ENCODE peak calls at places on chromosomes 7 and 10, in seven cellular contexts. One of them, this sample, is unnamed.

GRCh38 chr10:71290806-71291205 is 28.3 kb upstream of the SLC29A3 start:
- DNase-seq in ovary: no peak
- DNase-seq in naive thymus-derived CD4-positive, alpha-beta T cell: no peak
- DNase-seq in heart right ventricle: no peak
- DNase-seq in transverse colon: no peak
- DNase-seq in spleen: no peak
- DNase-seq in A673: no peak
- DNase-seq in this sample: no peak

GRCh38 chr10:17386616-17387075 is 67.7 kb downstream of the ST8SIA6 start:
- DNase-seq in ovary: no peak
- DNase-seq in naive thymus-derived CD4-positive, alpha-beta T cell: no peak
- DNase-seq in heart right ventricle: peak; percentile 37
- DNase-seq in transverse colon: no peak
- DNase-seq in spleen: no peak
- DNase-seq in A673: no peak
- DNase-seq in this sample: no peak

GRCh38 chr7:29116801-29117200 is 29.5 kb downstream of the CPVL start:
- DNase-seq in ovary: no peak
- DNase-seq in naive thymus-derived CD4-positive, alpha-beta T cell: no peak
- DNase-seq in heart right ventricle: no peak
- DNase-seq in transverse colon: no peak
- DNase-seq in spleen: no peak
- DNase-seq in A673: peak; percentile 60
- DNase-seq in this sample: no peak

GRCh38 chr10:69962746-69963135 is 89.9 kb upstream of the MACROH2A2 start:
- DNase-seq in ovary: no peak
- DNase-seq in naive thymus-derived CD4-positive, alpha-beta T cell: no peak
- DNase-seq in heart right ventricle: no peak
- DNase-seq in transverse colon: no peak
- DNase-seq in spleen: no peak
- DNase-seq in A673: no peak
- DNase-seq in this sample: no peak

GRCh38 chr10:3064423-3064822 is 2.9 kb upstream of the PFKP start:
- DNase-seq in ovary: no peak
- DNase-seq in naive thymus-derived CD4-positive, alpha-beta T cell: no peak
- DNase-seq in heart right ventricle: no peak
- DNase-seq in transverse colon: no peak
- DNase-seq in spleen: no peak
- DNase-seq in A673: no peak
- DNase-seq in this sample: no peak

GRCh38 chr7:115747174-115747573 is 283.4 kb downstream of the TFEC start:
- DNase-seq in ovary: no peak
- DNase-seq in naive thymus-derived CD4-positive, alpha-beta T cell: no peak
- DNase-seq in heart right ventricle: no peak
- DNase-seq in transverse colon: no peak
- DNase-seq in spleen: no peak
- DNase-seq in A673: no peak
- DNase-seq in this sample: no peak

GRCh38 chr10:131943021-131943814 is 38.5 kb downstream of the BNIP3 start:
- DNase-seq in ovary: peak; percentile 59
- DNase-seq in naive thymus-derived CD4-positive, alpha-beta T cell: peak; percentile 20
- DNase-seq in heart right ventricle: no peak
- DNase-seq in transverse colon: no peak
- DNase-seq in spleen: peak; percentile 72
- DNase-seq in A673: peak; percentile 29
- DNase-seq in this sample: no peak

GRCh38 chr7:28296571-28297483 is 115.5 kb upstream of the CREB5 start:
- DNase-seq in ovary: no peak
- DNase-seq in naive thymus-derived CD4-positive, alpha-beta T cell: peak; percentile 49
- DNase-seq in heart right ventricle: no peak
- DNase-seq in transverse colon: peak; percentile 27
- DNase-seq in spleen: no peak
- DNase-seq in A673: peak; percentile 50
- DNase-seq in this sample: peak; percentile 7

GRCh38 chr10:64505496-64505895 is 984.3 kb downstream of the REEP3 start:
- DNase-seq in ovary: no peak
- DNase-seq in naive thymus-derived CD4-positive, alpha-beta T cell: no peak
- DNase-seq in heart right ventricle: no peak
- DNase-seq in transverse colon: no peak
- DNase-seq in spleen: no peak
- DNase-seq in A673: no peak
- DNase-seq in this sample: no peak

GRCh38 chr10:126225672-126226007 is 162.6 kb downstream of the ADAM12 start:
- DNase-seq in ovary: no peak
- DNase-seq in naive thymus-derived CD4-positive, alpha-beta T cell: no peak
- DNase-seq in heart right ventricle: no peak
- DNase-seq in transverse colon: no peak
- DNase-seq in spleen: no peak
- DNase-seq in A673: no peak
- DNase-seq in this sample: no peak

GRCh38 chr7:35003679-35004278 is 33.5 kb downstream of the DPY19L1 start:
- DNase-seq in ovary: no peak
- DNase-seq in naive thymus-derived CD4-positive, alpha-beta T cell: no peak
- DNase-seq in heart right ventricle: peak; percentile 23
- DNase-seq in transverse colon: peak; percentile 85
- DNase-seq in spleen: no peak
- DNase-seq in A673: peak; percentile 88
- DNase-seq in this sample: no peak

GRCh38 chr10:30556189-30556588 is 73.4 kb downstream of the LYZL2 start:
- DNase-seq in ovary: no peak
- DNase-seq in naive thymus-derived CD4-positive, alpha-beta T cell: no peak
- DNase-seq in heart right ventricle: no peak
- DNase-seq in transverse colon: no peak
- DNase-seq in spleen: no peak
- DNase-seq in A673: no peak
- DNase-seq in this sample: no peak

GRCh38 chr7:47308808-47309207 is 273.1 kb downstream of the TNS3 start:
- DNase-seq in ovary: no peak
- DNase-seq in naive thymus-derived CD4-positive, alpha-beta T cell: no peak
- DNase-seq in heart right ventricle: no peak
- DNase-seq in transverse colon: no peak
- DNase-seq in spleen: no peak
- DNase-seq in A673: no peak
- DNase-seq in this sample: no peak

GRCh38 chr7:34191766-34192550 is 286.6 kb downstream of the BMPER start:
- DNase-seq in ovary: no peak
- DNase-seq in naive thymus-derived CD4-positive, alpha-beta T cell: no peak
- DNase-seq in heart right ventricle: no peak
- DNase-seq in transverse colon: no peak
- DNase-seq in spleen: no peak
- DNase-seq in A673: peak; percentile 70
- DNase-seq in this sample: no peak

GRCh38 chr10:131049051-131049450 is 262.5 kb downstream of the TCERG1L start:
- DNase-seq in ovary: no peak
- DNase-seq in naive thymus-derived CD4-positive, alpha-beta T cell: no peak
- DNase-seq in heart right ventricle: no peak
- DNase-seq in transverse colon: no peak
- DNase-seq in spleen: peak; percentile 15
- DNase-seq in A673: peak; percentile 98
- DNase-seq in this sample: no peak

GRCh38 chr7:77690289-77690688 is 6.0 kb upstream of the RSBN1L start:
- DNase-seq in ovary: no peak
- DNase-seq in naive thymus-derived CD4-positive, alpha-beta T cell: no peak
- DNase-seq in heart right ventricle: no peak
- DNase-seq in transverse colon: no peak
- DNase-seq in spleen: no peak
- DNase-seq in A673: no peak
- DNase-seq in this sample: no peak

GRCh38 chr10:110775406-110775805 is 96.3 kb upstream of the PDCD4 start:
- DNase-seq in ovary: no peak
- DNase-seq in naive thymus-derived CD4-positive, alpha-beta T cell: no peak
- DNase-seq in heart right ventricle: no peak
- DNase-seq in transverse colon: no peak
- DNase-seq in spleen: no peak
- DNase-seq in A673: no peak
- DNase-seq in this sample: no peak
- H3K4me1 ChIP-seq in ovary: no peaks in the 10 kb centered on the region
- H3K4me1 ChIP-seq in naive thymus-derived CD4-positive, alpha-beta T cell: peaks cover 11% of the 10 kb centered on the region
- H3K4me1 ChIP-seq in heart right ventricle: peaks cover 4% of the 10 kb centered on the region
- H3K4me1 ChIP-seq in transverse colon: peaks cover 29% of the 10 kb centered on the region
- H3K4me1 ChIP-seq in spleen: no peaks in the 10 kb centered on the region
- H3K4me1 ChIP-seq in A673: no peaks in the 10 kb centered on the region
- H3K4me1 ChIP-seq in this sample: no peaks in the 10 kb centered on the region

GRCh38 chr7:68364871-68365625 is 1233.2 kb upstream of the AUTS2 start:
- DNase-seq in ovary: no peak
- DNase-seq in naive thymus-derived CD4-positive, alpha-beta T cell: no peak
- DNase-seq in heart right ventricle: no peak
- DNase-seq in transverse colon: no peak
- DNase-seq in spleen: no peak
- DNase-seq in A673: peak; percentile 5
- DNase-seq in this sample: no peak

DNA sequence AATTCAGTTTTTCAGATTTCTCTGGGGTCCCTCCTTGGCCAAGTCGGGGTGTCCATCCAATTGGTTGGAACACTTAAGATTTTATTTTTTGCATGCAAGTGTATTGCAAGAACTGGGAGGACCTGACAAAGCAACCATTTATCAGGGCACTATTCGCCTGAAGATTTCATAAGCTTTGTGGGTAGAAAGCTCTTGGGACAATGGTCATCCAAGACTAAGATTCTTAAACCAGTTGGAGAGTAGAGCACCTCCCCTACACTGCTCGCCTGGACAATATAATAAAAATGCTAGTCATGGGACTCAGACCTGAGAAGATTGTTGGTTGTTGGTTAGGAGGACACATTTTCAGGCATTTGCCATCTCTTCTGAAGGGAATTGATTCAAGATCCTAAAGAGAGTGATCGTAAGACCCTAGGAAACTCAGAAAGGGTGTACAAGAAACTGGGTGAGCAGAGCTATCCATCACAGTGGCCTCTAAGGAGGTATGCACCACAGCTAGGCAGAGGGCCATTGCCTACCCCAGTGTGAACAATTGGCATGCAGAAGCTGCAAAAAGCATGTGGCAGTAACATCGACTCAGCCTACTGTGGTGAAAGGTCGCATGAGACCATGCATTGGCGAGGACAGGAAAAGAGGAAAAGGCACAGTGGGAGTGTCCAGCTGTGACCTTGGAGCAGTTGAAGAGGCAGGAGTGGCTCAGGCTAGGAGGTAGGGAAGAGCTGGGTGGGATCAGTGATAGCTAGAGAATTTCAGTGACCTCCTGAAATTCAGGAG is 1235.3 kb upstream of the AUTS2 start:
- DNase-seq in ovary: no peak
- DNase-seq in naive thymus-derived CD4-positive, alpha-beta T cell: no peak
- DNase-seq in heart right ventricle: no peak
- DNase-seq in transverse colon: no peak
- DNase-seq in spleen: no peak
- DNase-seq in A673: no peak
- DNase-seq in this sample: no peak
- H3K9me3 ChIP-seq in ovary: no peaks in the 10 kb centered on the region
- H3K9me3 ChIP-seq in naive thymus-derived CD4-positive, alpha-beta T cell: no peaks in the 10 kb centered on the region
- H3K9me3 ChIP-seq in heart right ventricle: no peaks in the 10 kb centered on the region
- H3K9me3 ChIP-seq in transverse colon: no peaks in the 10 kb centered on the region
- H3K9me3 ChIP-seq in spleen: peaks cover 9% of the 10 kb centered on the region
- H3K9me3 ChIP-seq in A673: no peaks in the 10 kb centered on the region
- H3K9me3 ChIP-seq in this sample: no peaks in the 10 kb centered on the region

GRCh38 chr10:32141018-32141807 is 85.0 kb upstream of the KIF5B start:
- DNase-seq in ovary: no peak
- DNase-seq in naive thymus-derived CD4-positive, alpha-beta T cell: no peak
- DNase-seq in heart right ventricle: peak; percentile 54
- DNase-seq in transverse colon: peak; percentile 51
- DNase-seq in spleen: no peak
- DNase-seq in A673: peak; percentile 28
- DNase-seq in this sample: no peak

GRCh38 chr10:32142646-32143045 is 86.4 kb upstream of the KIF5B start:
- DNase-seq in ovary: no peak
- DNase-seq in naive thymus-derived CD4-positive, alpha-beta T cell: no peak
- DNase-seq in heart right ventricle: no peak
- DNase-seq in transverse colon: no peak
- DNase-seq in spleen: no peak
- DNase-seq in A673: no peak
- DNase-seq in this sample: no peak

GRCh38 chr10:32140403-32140802 is 84.2 kb upstream of the KIF5B start:
- DNase-seq in ovary: no peak
- DNase-seq in naive thymus-derived CD4-positive, alpha-beta T cell: no peak
- DNase-seq in heart right ventricle: no peak
- DNase-seq in transverse colon: no peak
- DNase-seq in spleen: no peak
- DNase-seq in A673: no peak
- DNase-seq in this sample: no peak

GRCh38 chr10:32143302-32143847 is 87.2 kb upstream of the KIF5B start:
- DNase-seq in ovary: no peak
- DNase-seq in naive thymus-derived CD4-positive, alpha-beta T cell: no peak
- DNase-seq in heart right ventricle: no peak
- DNase-seq in transverse colon: no peak
- DNase-seq in spleen: no peak
- DNase-seq in A673: no peak
- DNase-seq in this sample: no peak

DNA sequence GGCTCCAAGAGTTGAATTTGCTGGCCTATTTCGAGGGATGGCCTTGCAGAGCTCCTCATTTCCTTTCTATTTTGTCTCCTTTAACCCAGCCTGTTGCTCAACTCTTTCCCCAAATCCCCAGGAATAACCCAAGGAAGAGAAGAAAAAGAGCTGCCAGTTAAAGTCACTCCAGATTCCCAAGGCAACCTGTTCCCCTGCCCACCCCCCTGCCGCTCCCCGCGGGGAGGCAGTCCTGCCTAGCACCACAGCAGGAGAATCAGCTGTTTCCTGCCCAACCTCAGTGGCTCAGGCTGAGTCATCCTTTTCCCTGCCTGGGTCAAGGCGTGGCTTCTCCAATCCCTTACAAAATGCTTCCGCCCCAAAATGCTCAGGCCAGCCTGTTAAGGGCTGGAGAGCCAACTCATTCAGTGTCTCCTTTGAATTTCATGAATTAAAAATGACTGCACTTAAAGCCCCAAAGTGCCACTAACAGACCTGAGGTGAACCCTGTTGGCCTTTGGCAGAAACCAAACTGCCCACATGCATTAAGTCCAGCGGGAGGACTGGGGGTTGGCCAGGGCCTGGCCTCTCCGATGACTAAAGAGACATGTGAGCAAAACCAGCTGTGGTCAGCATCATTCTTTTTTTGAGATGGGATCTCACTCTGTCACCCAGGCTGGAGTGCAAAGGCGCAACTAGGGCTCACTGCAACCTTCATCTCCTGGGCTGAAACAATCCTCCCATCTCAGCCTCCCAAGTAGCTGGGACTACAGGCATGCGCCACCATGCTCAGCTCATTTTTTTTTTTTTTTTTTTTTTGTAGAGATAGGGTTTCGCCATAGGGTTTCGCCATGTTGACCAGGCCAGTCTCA is 83.2 kb upstream of the KIF5B start:
- DNase-seq in ovary: peak; percentile 72
- DNase-seq in naive thymus-derived CD4-positive, alpha-beta T cell: no peak
- DNase-seq in heart right ventricle: peak; percentile 86
- DNase-seq in transverse colon: peak; percentile 86
- DNase-seq in spleen: peak; percentile 84
- DNase-seq in A673: peak; percentile 98
- DNase-seq in this sample: no peak
- H3K27ac ChIP-seq in ovary: no peak overlapping the region
- H3K27ac ChIP-seq in naive thymus-derived CD4-positive, alpha-beta T cell: no peak overlapping the region
- H3K27ac ChIP-seq in heart right ventricle: peak overlapping the region; percentile 81
- H3K27ac ChIP-seq in transverse colon: peak overlapping the region; percentile 62
- H3K27ac ChIP-seq in spleen: peak overlapping the region; percentile 66
- H3K27ac ChIP-seq in A673: peak overlapping the region; percentile 54
- H3K27ac ChIP-seq in this sample: no peak overlapping the region

DNA sequence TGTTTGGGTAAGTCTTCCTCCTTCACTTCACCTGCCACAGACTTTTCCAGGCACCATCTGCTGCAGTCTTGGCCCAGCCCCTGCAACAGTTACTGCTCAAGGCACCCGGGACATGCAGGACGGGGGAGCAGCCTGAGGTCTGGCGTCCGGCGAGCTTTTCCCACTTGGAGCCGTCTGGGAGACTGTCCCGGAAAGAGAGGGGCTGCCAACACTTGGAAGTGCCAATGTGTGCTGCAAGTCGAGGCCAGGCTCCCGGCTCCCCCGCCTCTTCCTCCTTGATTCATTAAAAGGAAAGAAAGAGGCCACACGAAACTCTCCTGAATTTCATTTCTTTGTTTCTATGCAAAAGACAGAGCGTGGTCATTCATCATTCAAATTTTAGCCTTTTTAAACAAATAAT is 13.8 kb downstream of the HTRA1 start:
- DNase-seq in ovary: peak; percentile 61
- DNase-seq in naive thymus-derived CD4-positive, alpha-beta T cell: no peak
- DNase-seq in heart right ventricle: peak; percentile 75
- DNase-seq in transverse colon: no peak
- DNase-seq in spleen: no peak
- DNase-seq in A673: no peak
- DNase-seq in this sample: no peak
- H3K4me1 ChIP-seq in ovary: peaks cover 24% of the 10 kb centered on the region
- H3K4me1 ChIP-seq in naive thymus-derived CD4-positive, alpha-beta T cell: no peaks in the 10 kb centered on the region
- H3K4me1 ChIP-seq in heart right ventricle: peaks cover 15% of the 10 kb centered on the region
- H3K4me1 ChIP-seq in transverse colon: peaks cover 19% of the 10 kb centered on the region
- H3K4me1 ChIP-seq in spleen: peaks cover 20% of the 10 kb centered on the region
- H3K4me1 ChIP-seq in A673: no peaks in the 10 kb centered on the region
- H3K4me1 ChIP-seq in this sample: no peaks in the 10 kb centered on the region

This sample was measured in effector memory CD4-positive, alpha-beta T cell.